ENCODE peak calls at places on chromosomes 3 and 15, in four cellular contexts. O is HFFc6, M is left lung, I is dorsolateral prefrontal cortex. V is an unnamed sample.

GRCh38 chr3:130739848-130740247 is 6.8 kb downstream of the PIK3R4 start:
- DNase-seq in O (no peak), M (no peak), I (no peak), V (no peak)

GRCh38 chr3:133437391-133438093 is 37.7 kb downstream of the BFSP2 start:
- DNase-seq in O (peak; percentile 35), M (no peak), I (no peak), V (no peak)

GRCh38 chr3:59809750-59810444 is 760.1 kb upstream of the CFAP20DC start:
- DNase-seq in O (no peak), M (no peak), I (no peak), V (no peak)

GRCh38 chr3:157087398-157088132 is 72.4 kb downstream of the CCNL1 start:
- DNase-seq in O (no peak), M (no peak), I (no peak), V (no peak)

GRCh38 chr15:49530106-49530505 is 90.5 kb downstream of the FAM227B start:
- DNase-seq in O (no peak), M (no peak), I (no peak), V (no peak)

GRCh38 chr3:109369510-109369909 is 32.2 kb upstream of the DPPA4 start:
- DNase-seq in O (no peak), M (no peak), I (no peak), V (no peak)

GRCh38 chr15:31403096-31403495 is 76.5 kb downstream of the KLF13 start:
- DNase-seq in O (no peak), M (no peak), I (no peak), V (no peak)

GRCh38 chr3:132347095-132347494 is 29.9 kb downstream of the ACP3 start:
- DNase-seq in O (peak; percentile 26), M (no peak), I (no peak), V (no peak)

GRCh38 chr3:27076815-27077630 is 292.2 kb downstream of the NEK10 start:
- DNase-seq in O (no peak), M (no peak), I (no peak), V (no peak)

GRCh38 chr3:117443014-117443413 is 733.4 kb downstream of the TUSC7 start:
- DNase-seq in O (no peak), M (no peak), I (no peak), V (no peak)

GRCh38 chr15:60918234-60918964 is 310.7 kb downstream of the RORA start:
- DNase-seq in O (no peak), M (no peak), I (no peak), V (no peak)

GRCh38 chr15:58060575-58060974 is 4.9 kb downstream of the ALDH1A2 start:
- DNase-seq in O (no peak), M (no peak), I (no peak), V (no peak)

GRCh38 chr3:160588023-160588422 is 22.7 kb upstream of the KPNA4 start:
- DNase-seq in O (no peak), M (no peak), I (no peak), V (no peak)

GRCh38 chr3:71659758-71660666 is 65.2 kb downstream of the EIF4E3 start:
- DNase-seq in O (no peak), M (no peak), I (no peak), V (no peak)

GRCh38 chr15:28907338-28907961 is 21.7 kb downstream of the APBA2 start:
- DNase-seq in O (no peak), M (no peak), I (no peak), V (peak; percentile 22)

GRCh38 chr15:28994142-28994829 is 108.5 kb downstream of the APBA2 start:
- DNase-seq in O (no peak), M (no peak), I (no peak), V (no peak)

GRCh38 chr15:65259367-65259781 is 27.3 kb downstream of the PARP16 start:
- DNase-seq in O (no peak), M (no peak), I (no peak), V (no peak)

GRCh38 chr15:62404194-62404985 is 239.3 kb upstream of the C2CD4B start:
- DNase-seq in O (no peak), M (no peak), I (no peak), V (no peak)

GRCh38 chr3:105997800-105998526 is 129.2 kb upstream of the CBLB start:
- DNase-seq in O (peak; percentile 90), M (no peak), I (no peak), V (no peak)

GRCh38 chr3:66486187-66486586 is 14.6 kb downstream of the LRIG1 start:
- DNase-seq in O (no peak), M (no peak), I (no peak), V (no peak)

GRCh38 chr3:63918321-63918720 is 6.1 kb upstream of the SCAANT1 start:
- DNase-seq in O (peak; percentile 53), M (no peak), I (no peak), V (no peak)

GRCh38 chr3:82815417-82816058 is 1054.1 kb upstream of the GBE1 start:
- DNase-seq in O (no peak), M (peak; percentile 33), I (no peak), V (no peak)

GRCh38 chr3:41304603-41305002 is 105.3 kb downstream of the CTNNB1 start:
- DNase-seq in O (no peak), M (no peak), I (no peak), V (no peak)

GRCh38 chr3:56303508-56303907 is 164.8 kb downstream of the ERC2 start:
- DNase-seq in O (no peak), M (no peak), I (no peak), V (no peak)

GRCh38 chr3:41116851-41117250 is 82.5 kb upstream of the CTNNB1 start:
- DNase-seq in O (no peak), M (no peak), I (no peak), V (no peak)

GRCh38 chr3:30770387-30770786 is 124.1 kb downstream of the GADL1 start:
- DNase-seq in O (peak; percentile 85), M (no peak), I (no peak), V (peak; percentile 75)

GRCh38 chr3:66393486-66394260 is 107.1 kb downstream of the LRIG1 start:
- DNase-seq in O (no peak), M (peak; percentile 12), I (no peak), V (peak; percentile 41)

GRCh38 chr15:95169701-95170459 is 938.5 kb downstream of the MCTP2 start:
- DNase-seq in O (peak; percentile 73), M (peak; percentile 39), I (peak; percentile 47), V (peak; percentile 66)

GRCh38 chr3:143313025-143313424 is 193.5 kb downstream of the CHST2 start:
- DNase-seq in O (no peak), M (no peak), I (no peak), V (no peak)

GRCh38 chr3:10563396-10563795 is 58.0 kb upstream of the ATP2B2 start:
- DNase-seq in O (no peak), M (no peak), I (no peak), V (peak; percentile 15)

GRCh38 chr15:90660195-90660995 is 56.8 kb upstream of the BLM start:
- DNase-seq in O (peak; percentile 92), M (peak; percentile 87), I (no peak), V (peak; percentile 85)

GRCh38 chr3:157135671-157136396 is 24.1 kb downstream of the CCNL1 start:
- DNase-seq in O (peak; percentile 58), M (no peak), I (peak; percentile 56), V (no peak)

GRCh38 chr3:172156309-172156998 is 117.1 kb downstream of the FNDC3B start:
- DNase-seq in O (no peak), M (peak; percentile 83), I (no peak), V (no peak)

GRCh38 chr3:120469440-120470415 is 18.9 kb upstream of the FSTL1 start:
- DNase-seq in O (peak; percentile 54), M (no peak), I (no peak), V (no peak)

GRCh38 chr3:54122802-54123537 is 618 bp downstream of the CACNA2D3 start:
- DNase-seq in O (no peak), M (peak; percentile 73), I (no peak), V (no peak)

V was measured in sciatic nerve.